ENCODE peak calls at places on chromosomes 5 and 9, in four cellular contexts. One of them, this sample, is unnamed.

GRCh38 chr5:66743344-66743743 is 147.2 kb downstream of the MAST4 start:
- DNase-seq in HepG2: no peak
- DNase-seq in K562: no peak
- DNase-seq in HCT116: no peak
- DNase-seq in this sample: no peak

GRCh38 chr5:28896949-28897348 is 1858.6 kb upstream of the CDH9 start:
- DNase-seq in K562: no peak
- DNase-seq in HepG2: peak; percentile 1
- DNase-seq in HCT116: no peak
- DNase-seq in this sample: no peak

GRCh38 chr5:123647066-123647465 is 135.1 kb downstream of the CSNK1G3 start:
- DNase-seq in HCT116: no peak
- DNase-seq in K562: no peak
- DNase-seq in HepG2: no peak
- DNase-seq in this sample: no peak

GRCh38 chr9:96423322-96423984 is 5.3 kb upstream of the ZNF367 start:
- DNase-seq in HCT116: no peak
- DNase-seq in HepG2: no peak
- DNase-seq in K562: peak; percentile 64
- DNase-seq in this sample: no peak

GRCh38 chr5:88925692-88926490 is 42.9 kb upstream of the MEF2C start:
- DNase-seq in HepG2: no peak
- DNase-seq in K562: peak; percentile 35
- DNase-seq in HCT116: no peak
- DNase-seq in this sample: no peak

GRCh38 chr5:79931866-79932265 is 59.2 kb downstream of the MTX3 start:
- DNase-seq in HCT116: no peak
- DNase-seq in HepG2: no peak
- DNase-seq in K562: no peak
- DNase-seq in this sample: no peak

GRCh38 chr5:171596391-171596878 is 177.0 kb downstream of the FGF18 start:
- DNase-seq in HepG2: no peak
- DNase-seq in HCT116: no peak
- DNase-seq in K562: no peak
- DNase-seq in this sample: no peak

GRCh38 chr9:102273952-102274351 is 535.5 kb upstream of the GRIN3A start:
- DNase-seq in K562: no peak
- DNase-seq in HCT116: no peak
- DNase-seq in HepG2: no peak
- DNase-seq in this sample: no peak

GRCh38 chr5:136420168-136420916 is 55.0 kb upstream of the TRPC7 start:
- DNase-seq in K562: no peak
- DNase-seq in HepG2: no peak
- DNase-seq in HCT116: no peak
- DNase-seq in this sample: no peak

GRCh38 chr5:73591102-73591695 is 25.7 kb downstream of the UTP15 start:
- DNase-seq in K562: peak; percentile 81
- DNase-seq in HCT116: peak; percentile 83
- DNase-seq in HepG2: peak; percentile 79
- DNase-seq in this sample: peak; percentile 28

GRCh38 chr5:131423056-131423455 is 159.2 kb downstream of the CDC42SE2 start:
- DNase-seq in K562: peak; percentile 38
- DNase-seq in HCT116: no peak
- DNase-seq in HepG2: peak; percentile 15
- DNase-seq in this sample: no peak

GRCh38 chr9:132755096-132755495 is 84.8 kb downstream of the GTF3C4 start:
- DNase-seq in K562: no peak
- DNase-seq in HepG2: no peak
- DNase-seq in HCT116: no peak
- DNase-seq in this sample: no peak

GRCh38 chr9:137280478-137281344 is 3.2 kb downstream of the TOR4A start:
- DNase-seq in K562: no peak
- DNase-seq in HepG2: no peak
- DNase-seq in HCT116: no peak
- DNase-seq in this sample: no peak

GRCh38 chr5:76492819-76493189 is 89.7 kb downstream of the IQGAP2 start:
- DNase-seq in HepG2: no peak
- DNase-seq in K562: no peak
- DNase-seq in HCT116: no peak
- DNase-seq in this sample: no peak

GRCh38 chr5:175655411-175655810 is 2.5 kb upstream of the HRH2 start:
- DNase-seq in HCT116: no peak
- DNase-seq in K562: no peak
- DNase-seq in HepG2: no peak
- DNase-seq in this sample: no peak

GRCh38 chr9:84000186-84000585 is 19.6 kb downstream of the RMI1 start:
- DNase-seq in HepG2: no peak
- DNase-seq in K562: no peak
- DNase-seq in HCT116: no peak
- DNase-seq in this sample: no peak

GRCh38 chr5:30040483-30041116 is 1152.9 kb upstream of the CDH6 start:
- DNase-seq in HCT116: peak; percentile 15
- DNase-seq in K562: peak; percentile 73
- DNase-seq in HepG2: peak; percentile 69
- DNase-seq in this sample: no peak

GRCh38 chr5:61307196-61307590 is 24.9 kb upstream of the ZSWIM6 start:
- DNase-seq in K562: no peak
- DNase-seq in HepG2: no peak
- DNase-seq in HCT116: no peak
- DNase-seq in this sample: no peak

GRCh38 chr9:134987376-134987775 is 69.7 kb upstream of the FCN1 start:
- DNase-seq in K562: no peak
- DNase-seq in HepG2: no peak
- DNase-seq in HCT116: no peak
- DNase-seq in this sample: no peak

GRCh38 chr5:77847814-77848290 is 71.7 kb upstream of the TBCA start:
- DNase-seq in K562: no peak
- DNase-seq in HepG2: no peak
- DNase-seq in HCT116: no peak
- DNase-seq in this sample: no peak

GRCh38 chr5:104179057-104179456 is 616.5 kb upstream of the NUDT12 start:
- DNase-seq in K562: peak; percentile 86
- DNase-seq in HepG2: peak; percentile 74
- DNase-seq in HCT116: peak; percentile 68
- DNase-seq in this sample: peak; percentile 19

GRCh38 chr9:19102181-19102630 is 498 bp downstream of the HAUS6 start:
- DNase-seq in HepG2: peak; percentile 62
- DNase-seq in HCT116: no peak
- DNase-seq in K562: peak; percentile 50
- DNase-seq in this sample: no peak

DNA sequence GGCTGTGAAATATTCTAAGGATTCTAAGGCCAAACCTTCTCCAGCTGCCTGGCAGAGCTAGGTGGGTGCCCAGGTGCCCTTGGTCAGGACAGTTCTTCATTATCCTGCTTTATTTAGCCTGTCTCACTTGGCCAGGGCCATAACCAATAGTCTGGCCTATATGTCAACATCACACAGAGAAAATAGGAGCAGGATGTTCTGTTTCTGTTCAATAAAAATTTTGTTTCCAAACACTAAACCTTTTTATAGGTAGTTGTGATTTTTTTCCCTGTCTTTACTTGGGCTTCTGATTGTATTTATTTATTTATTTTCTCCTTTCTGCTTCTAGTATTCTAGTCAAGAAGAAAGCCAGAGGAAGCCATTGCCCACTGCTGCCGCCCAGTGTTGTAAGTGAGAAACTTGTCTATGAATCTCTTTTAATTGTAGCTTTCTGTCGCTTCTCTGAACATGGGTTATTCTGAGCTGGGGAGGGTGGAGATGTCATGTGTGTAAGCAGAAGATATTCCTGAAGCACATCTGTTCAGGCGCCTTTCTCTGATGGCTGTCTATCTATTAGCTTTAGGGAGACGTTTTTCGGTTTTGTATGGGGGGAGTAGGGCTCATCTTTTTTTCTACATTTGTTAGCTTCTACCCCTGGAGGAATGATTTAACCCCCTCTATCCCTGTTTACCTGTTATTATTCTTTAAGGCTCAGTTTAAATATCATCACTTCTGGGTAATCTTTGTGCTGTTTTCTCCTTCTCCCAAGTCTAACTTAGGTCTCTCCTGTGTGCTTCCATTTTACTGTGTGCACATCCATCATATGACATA is 97.1 kb downstream of the UNC13B start:
- DNase-seq in HepG2: peak; percentile 71
- DNase-seq in K562: peak; percentile 64
- DNase-seq in HCT116: peak; percentile 31
- DNase-seq in this sample: no peak
- TF ChIP-seq ZNF274 in HepG2: no peak
- TF ChIP-seq ZNF274 in K562: no peak
- TF ChIP-seq ZNF274 in HCT116: no peak
- TF ChIP-seq ZNF274 in this sample: no peak

GRCh38 chr5:147956842-147957223 is 50.5 kb upstream of the C5orf46 start:
- DNase-seq in HCT116: no peak
- DNase-seq in HepG2: no peak
- DNase-seq in K562: no peak
- DNase-seq in this sample: no peak

GRCh38 chr5:147961208-147961749 is 54.9 kb upstream of the C5orf46 start:
- DNase-seq in HCT116: no peak
- DNase-seq in HepG2: no peak
- DNase-seq in K562: no peak
- DNase-seq in this sample: no peak

GRCh38 chr5:147956064-147956841 is 49.9 kb upstream of the C5orf46 start:
- DNase-seq in HepG2: no peak
- DNase-seq in K562: no peak
- DNase-seq in HCT116: no peak
- DNase-seq in this sample: no peak

GRCh38 chr5:147954971-147955370 is 48.6 kb upstream of the C5orf46 start:
- DNase-seq in HepG2: no peak
- DNase-seq in HCT116: no peak
- DNase-seq in K562: no peak
- DNase-seq in this sample: no peak

GRCh38 chr5:147957906-147958305 is 51.6 kb upstream of the C5orf46 start:
- DNase-seq in HCT116: no peak
- DNase-seq in HepG2: no peak
- DNase-seq in K562: no peak
- DNase-seq in this sample: no peak
- TF ChIP-seq ZNF274 in HCT116: no peak
- TF ChIP-seq ZNF274 in HepG2: no peak
- TF ChIP-seq ZNF274 in K562: no peak
- TF ChIP-seq ZNF274 in this sample: no peak

DNA sequence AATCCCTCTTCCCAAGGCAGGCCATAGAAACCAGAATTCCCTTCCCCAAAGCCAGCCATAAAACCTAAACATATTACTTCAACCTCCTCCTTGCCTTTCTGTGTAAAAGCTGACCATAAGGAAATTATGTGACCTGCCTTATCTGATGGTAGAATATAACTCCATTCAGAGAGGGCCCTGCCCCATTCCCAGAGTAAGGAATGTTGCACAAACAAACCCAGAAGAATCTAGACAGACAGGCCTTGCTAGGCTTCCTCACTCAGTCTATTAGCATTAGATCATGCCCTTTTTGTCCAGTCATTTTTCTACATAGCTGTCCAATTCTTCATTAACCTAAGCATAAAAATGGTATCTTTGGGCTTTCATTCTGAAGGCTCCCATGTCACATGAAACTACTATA is 17.8 kb upstream of the IFNB1 start:
- DNase-seq in HCT116: no peak
- DNase-seq in K562: no peak
- DNase-seq in HepG2: no peak
- DNase-seq in this sample: no peak
- TF ChIP-seq ZNF274 in HCT116: no peak
- TF ChIP-seq ZNF274 in K562: no peak
- TF ChIP-seq ZNF274 in HepG2: no peak
- TF ChIP-seq ZNF274 in this sample: no peak

DNA sequence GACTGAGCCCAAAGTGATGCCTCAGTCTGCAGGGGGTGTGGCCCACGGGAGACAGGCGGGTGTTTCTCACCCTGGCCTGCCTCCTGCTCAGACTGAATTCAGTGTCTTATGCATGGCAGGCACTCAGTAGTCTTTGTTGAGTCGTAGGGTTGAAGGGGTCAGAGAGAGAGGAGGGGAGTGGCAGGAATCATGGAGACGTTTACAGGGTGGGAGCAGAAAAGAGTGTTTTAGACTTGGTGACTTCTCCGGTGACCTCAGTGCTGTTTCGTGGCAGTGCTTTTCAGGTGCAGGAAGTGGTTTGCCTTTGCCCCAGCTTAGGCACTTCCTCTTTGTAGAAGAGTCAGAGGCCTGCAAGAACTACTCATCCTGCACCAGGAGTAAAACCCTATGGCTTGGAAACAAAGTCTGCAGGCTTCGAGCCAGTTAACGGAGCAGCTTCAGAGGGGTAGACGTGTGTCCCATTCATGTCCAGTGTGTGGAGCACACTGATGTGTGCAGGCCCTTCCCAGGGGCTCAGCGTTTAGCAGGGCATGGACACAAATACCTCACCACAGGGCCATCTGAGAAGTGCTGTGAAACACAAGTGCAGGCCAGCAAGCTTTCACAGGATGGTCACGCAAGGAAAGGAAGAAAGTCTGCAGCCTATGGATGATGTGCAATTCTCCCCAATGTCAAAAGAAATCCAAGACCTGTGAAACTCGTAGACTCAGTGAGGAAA is 24.5 kb upstream of the SEMA4D start:
- DNase-seq in HepG2: no peak
- DNase-seq in K562: no peak
- DNase-seq in HCT116: no peak
- DNase-seq in this sample: peak; percentile 83
- TF ChIP-seq ZNF274 in HepG2: no peak
- TF ChIP-seq ZNF274 in K562: no peak
- TF ChIP-seq ZNF274 in HCT116: no peak
- TF ChIP-seq ZNF274 in this sample: no peak

This sample was measured in GM12878.